ENCODE peak calls at places on chromosomes 13 and 19, in eight cellular contexts. P is testis; N is effector CD4-positive, alpha-beta T cell; V is activated CD4-positive, alpha-beta T cell treated with anti-CD3 and anti-CD28 coated beads, Interleukin-2, amount 50 U/mL, for 24 hours; T is coronary artery; L is stimulated activated CD4-positive, alpha-beta T cell treated with anti-CD3 and anti-CD28 coated beads, Interleukin-15, amount 100 ng/mL, for 1 hour; R is activated gamma-delta T cell; X is NCI-H1092. F is an unnamed sample.
A peak's percentile ranks its signal among the peaks of the same experiment; 100 is the strongest.

GRCh38 chr19:12555456-12555930 is 4.2 kb upstream of the ZNF564 start:
- DNase-seq in P (no peak), N (no peak), V (no peak), T (no peak), L (no peak), R (no peak), X (no peak), F (no peak)

GRCh38 chr19:35316560-35316959 is 12.4 kb upstream of the CD22 start:
- DNase-seq in P (no peak), N (no peak), V (no peak), T (no peak), L (no peak), R (no peak), X (no peak), F (no peak)

GRCh38 chr19:35718345-35719041 is 690 bp downstream of the KMT2B start:
- DNase-seq in P (peak; percentile 45), N (peak; percentile 27), V (no peak), T (peak; percentile 80), L (peak; percentile 21), R (peak; percentile 39), X (no peak), F (no peak)

GRCh38 chr19:531009-531752 is 379 bp upstream of the CDC34 start:
- DNase-seq in P (peak; percentile 72), N (peak; percentile 82), V (peak; percentile 79), T (peak; percentile 83), L (peak; percentile 86), R (peak; percentile 80), X (peak; percentile 84), F (peak; percentile 26)

GRCh38 chr19:18062043-18062442 is 24.7 kb downstream of the IL12RB1 start:
- DNase-seq in P (no peak), N (no peak), V (no peak), T (no peak), L (no peak), R (no peak), X (peak; percentile 17), F (no peak)

GRCh38 chr19:56167064-56167578 is 8.7 kb upstream of the GALP start:
- DNase-seq in P (no peak), N (no peak), V (no peak), T (no peak), L (no peak), R (no peak), X (no peak), F (no peak)

GRCh38 chr13:91620670-91621141 is 222.3 kb downstream of the GPC5 start:
- DNase-seq in P (no peak), N (no peak), V (no peak), T (no peak), L (no peak), R (no peak), X (no peak), F (no peak)

GRCh38 chr13:77349365-77349764 is 22.5 kb upstream of the MYCBP2 start:
- DNase-seq in P (no peak), N (no peak), V (no peak), T (no peak), L (no peak), R (no peak), X (no peak), F (no peak)

GRCh38 chr19:288911-289310 is 2.3 kb downstream of the PLPP2 start:
- DNase-seq in P (peak; percentile 11), N (no peak), V (no peak), T (no peak), L (no peak), R (no peak), X (no peak), F (no peak)

GRCh38 chr19:33193864-33194362 is at the start of gene LRP3:
- DNase-seq in P (peak; percentile 61), N (no peak), V (no peak), T (no peak), L (no peak), R (no peak), X (peak; percentile 13), F (no peak)

F was measured in HS-5.